ENCODE peak calls at places on chromosomes 6 and 20, in five cellular contexts. C is PC-3, S is neural progenitor cell, I is SK-N-SH, P is HCT116. A is an unnamed sample.
A peak's percentile ranks its signal among the peaks of the same experiment; 100 is the strongest.

GRCh38 chr6:27726620-27727023 is 185.6 kb downstream of the OR2B2 start:
- DNase-seq in C (peak; percentile 63), S (no peak), I (no peak), P (peak; percentile 44), A (no peak)

GRCh38 chr6:131134950-131135243 is 370 bp upstream of the AKAP7 start:
- DNase-seq in C (no peak), S (no peak), I (no peak), P (no peak), A (no peak)

GRCh38 chr6:110560239-110561015 is 84.0 kb upstream of the SLC22A16 start:
- DNase-seq in C (no peak), S (no peak), I (no peak), P (no peak), A (no peak)

GRCh38 chr6:132122176-132122575 is 171.0 kb upstream of the CCN2 start:
- DNase-seq in C (no peak), S (no peak), I (no peak), P (no peak), A (no peak)

GRCh38 chr6:143745160-143746133 is 67.7 kb downstream of the PHACTR2 start:
- DNase-seq in C (peak; percentile 48), S (peak; percentile 65), I (peak; percentile 19), P (peak; percentile 15), A (peak; percentile 43)

GRCh38 chr6:129133770-129134192 is 250.8 kb downstream of the LAMA2 start:
- DNase-seq in C (no peak), S (no peak), I (no peak), P (no peak), A (peak; percentile 58)

GRCh38 chr6:19849736-19850135 is 12.6 kb downstream of the ID4 start:
- DNase-seq in C (no peak), S (no peak), I (no peak), P (no peak), A (no peak)

GRCh38 chr20:4091332-4092135 is 76.2 kb upstream of the RNF24 start:
- DNase-seq in C (peak; percentile 76), S (peak; percentile 77), I (peak; percentile 24), P (no peak), A (peak; percentile 73)

GRCh38 chr6:133202610-133203343 is 38.4 kb upstream of the EYA4 start:
- DNase-seq in C (no peak), S (no peak), I (no peak), P (no peak), A (peak; percentile 18)

GRCh38 chr6:7050911-7051779 is 56.6 kb upstream of the RREB1 start:
- DNase-seq in C (peak; percentile 96), S (peak; percentile 71), I (no peak), P (no peak), A (peak; percentile 78)

GRCh38 chr20:21901470-21902275 is 196.2 kb downstream of the PAX1 start:
- DNase-seq in C (peak; percentile 7), S (no peak), I (no peak), P (no peak), A (peak; percentile 7)

GRCh38 chr6:57257911-57258541 is 35.9 kb upstream of the RAB23 start:
- DNase-seq in C (no peak), S (no peak), I (no peak), P (no peak), A (peak; percentile 87)

GRCh38 chr6:449486-450419 is 58.2 kb downstream of the IRF4 start:
- DNase-seq in C (no peak), S (no peak), I (no peak), P (no peak), A (no peak)

GRCh38 chr6:22320750-22321149 is 23.9 kb upstream of the PRL start:
- DNase-seq in C (peak; percentile 81), S (no peak), I (no peak), P (peak; percentile 24), A (peak; percentile 73)

GRCh38 chr6:16028966-16029365 is 99.9 kb upstream of the MYLIP start:
- DNase-seq in C (no peak), S (no peak), I (no peak), P (no peak), A (no peak)

GRCh38 chr6:24194968-24195700 is 69.1 kb downstream of the NRSN1 start:
- DNase-seq in C (peak; percentile 30), S (peak; percentile 24), I (no peak), P (no peak), A (peak; percentile 38)

GRCh38 chr20:32681175-32682084 is 7.7 kb upstream of the C20orf203 start:
- DNase-seq in C (peak; percentile 84), S (peak; percentile 78), I (peak; percentile 54), P (no peak), A (no peak)

GRCh38 chr20:35129647-35130069 is 17.5 kb downstream of the EDEM2 start:
- DNase-seq in C (peak; percentile 79), S (no peak), I (no peak), P (no peak), A (peak; percentile 49)

GRCh38 chr20:54108817-54109216 is 38.4 kb upstream of the BCAS1 start:
- DNase-seq in C (no peak), S (no peak), I (no peak), P (no peak), A (no peak)
- H3K27me3 ChIP-seq in C (no peaks in the 10 kb centered on the region), S (no peaks in the 10 kb centered on the region), I (no peaks in the 10 kb centered on the region), P (no peaks in the 10 kb centered on the region), A (no peaks in the 10 kb centered on the region)

GRCh38 chr6:14711056-14711703 is 534.7 kb upstream of the JARID2 start:
- DNase-seq in C (peak; percentile 85), S (peak; percentile 40), I (peak; percentile 25), P (no peak), A (peak; percentile 91)

GRCh38 chr6:14709900-14710299 is 536.0 kb upstream of the JARID2 start:
- DNase-seq in C (no peak), S (no peak), I (no peak), P (no peak), A (no peak)

GRCh38 chr6:14711704-14712397 is 534.0 kb upstream of the JARID2 start:
- DNase-seq in C (no peak), S (no peak), I (no peak), P (no peak), A (no peak)

GRCh38 chr6:14709066-14709670 is 536.7 kb upstream of the JARID2 start:
- DNase-seq in C (peak; percentile 69), S (no peak), I (no peak), P (no peak), A (no peak)

GRCh38 chr6:14710421-14710820 is 535.4 kb upstream of the JARID2 start:
- DNase-seq in C (no peak), S (no peak), I (no peak), P (no peak), A (no peak)
- H3K9ac ChIP-seq in C (peak overlapping the region; percentile 77), S (no peak overlapping the region), I (no peak overlapping the region), P (no peak overlapping the region), A (peak overlapping the region; percentile 84)

GRCh38 chr6:154890874-154891273 is 104.2 kb upstream of the TIAM2 start:
- DNase-seq in C (no peak), S (no peak), I (no peak), P (no peak), A (no peak)

GRCh38 chr6:154891901-154892300 is 103.2 kb upstream of the TIAM2 start:
- DNase-seq in C (no peak), S (no peak), I (no peak), P (no peak), A (no peak)

GRCh38 chr6:154888896-154889295 is 106.2 kb upstream of the TIAM2 start:
- DNase-seq in C (no peak), S (no peak), I (no peak), P (no peak), A (no peak)

GRCh38 chr6:154887051-154887450 is 108.1 kb upstream of the TIAM2 start:
- DNase-seq in C (no peak), S (no peak), I (no peak), P (no peak), A (peak; percentile 41)

GRCh38 chr6:154888426-154888825 is 106.7 kb upstream of the TIAM2 start:
- DNase-seq in C (no peak), S (peak; percentile 34), I (no peak), P (no peak), A (no peak)
- TF ChIP-seq EZH2phosphoT487 in C (no peak), S (no peak), I (no peak), P (no peak), A (no peak)

GRCh38 chr6:41553405-41553999 is 7.3 kb downstream of the FOXP4 start:
- DNase-seq in C (no peak), S (no peak), I (no peak), P (no peak), A (no peak)

GRCh38 chr6:41551086-41551702 is 5.0 kb downstream of the FOXP4 start:
- DNase-seq in C (no peak), S (no peak), I (no peak), P (no peak), A (no peak)

GRCh38 chr6:41551857-41552256 is 5.7 kb downstream of the FOXP4 start:
- DNase-seq in C (no peak), S (no peak), I (no peak), P (no peak), A (no peak)

GRCh38 chr6:41555326-41556300 is 9.4 kb downstream of the FOXP4 start:
- DNase-seq in C (no peak), S (no peak), I (no peak), P (no peak), A (no peak)

DNA sequence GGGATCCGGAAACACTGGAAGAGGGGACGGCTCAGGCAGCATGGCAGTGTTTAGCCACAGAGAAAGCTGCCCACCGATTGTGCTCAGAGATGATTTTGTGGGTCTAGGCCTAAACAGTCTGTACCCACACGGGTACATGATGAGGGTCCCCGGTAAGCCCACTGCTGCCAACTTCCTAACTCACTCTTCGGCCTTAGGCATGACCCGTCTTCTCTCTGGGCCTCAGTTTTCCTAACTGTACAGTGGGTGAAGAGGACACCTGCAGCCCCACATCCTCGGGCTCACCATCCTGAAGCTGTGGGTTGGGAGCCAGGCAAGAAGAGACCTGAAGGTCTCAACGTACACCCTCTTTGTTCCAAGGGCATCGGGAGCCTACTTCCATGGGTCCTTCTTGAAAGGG is 6.5 kb downstream of the FOXP4 start:
- DNase-seq in C (no peak), S (no peak), I (no peak), P (no peak), A (no peak)
- H3K27me3 ChIP-seq in C (no peaks in the 10 kb centered on the region), S (peaks cover 66% of the 10 kb centered on the region), I (no peaks in the 10 kb centered on the region), P (no peaks in the 10 kb centered on the region), A (no peaks in the 10 kb centered on the region)

GRCh38 chr20:61589055-61589385 is 337.0 kb downstream of the CDH4 start:
- DNase-seq in C (peak; percentile 10), S (no peak), I (no peak), P (no peak), A (peak; percentile 74)

GRCh38 chr20:61587036-61587435 is 335.0 kb downstream of the CDH4 start:
- DNase-seq in C (no peak), S (no peak), I (no peak), P (no peak), A (no peak)

GRCh38 chr20:61590236-61590635 is 338.2 kb downstream of the CDH4 start:
- DNase-seq in C (no peak), S (no peak), I (no peak), P (no peak), A (no peak)

GRCh38 chr20:61587910-61588309 is 335.8 kb downstream of the CDH4 start:
- DNase-seq in C (no peak), S (no peak), I (no peak), P (no peak), A (no peak)

GRCh38 chr20:61588356-61589054 is 336.4 kb downstream of the CDH4 start:
- DNase-seq in C (no peak), S (no peak), I (no peak), P (no peak), A (peak; percentile 55)
- H3K9ac ChIP-seq in C (no peak overlapping the region), S (no peak overlapping the region), I (no peak overlapping the region), P (no peak overlapping the region), A (no peak overlapping the region)

GRCh38 chr20:19995220-19995863 is 21.8 kb upstream of the NAA20 start:
- DNase-seq in C (peak; percentile 77), S (peak; percentile 57), I (peak; percentile 60), P (peak; percentile 21), A (peak; percentile 78)
- TF ChIP-seq EZH2phosphoT487 in C (no peak), S (no peak), I (no peak), P (no peak), A (no peak)

A was measured in GM23248.